ENCODE peak calls at places on chromosomes 1 and 21, in seven cellular contexts. G, O, C, D, P, W and B are unnamed samples.
A peak's percentile ranks its signal among the peaks of the same experiment; 100 is the strongest.

GRCh38 chr1:206839857-206840256 is 25.6 kb upstream of the IL20 start:
- DNase-seq in P (no peak), W (no peak), D (no peak), C (no peak), O (no peak), G (peak; percentile 29), B (no peak)

GRCh38 chr1:56453016-56453721 is 126.2 kb downstream of the PLPP3 start:
- DNase-seq in D (peak; percentile 72), O (no peak), W (no peak), C (no peak), G (no peak), P (no peak), B (no peak)

GRCh38 chr1:55860816-55861519 is 645.8 kb upstream of the USP24 start:
- DNase-seq in C (no peak), G (no peak), O (no peak), W (no peak), P (no peak), D (peak; percentile 63), B (no peak)

GRCh38 chr1:975365-975764 is 6.5 kb downstream of the PERM1 start:
- DNase-seq in G (no peak), O (no peak), W (no peak), P (no peak), D (no peak), C (no peak), B (no peak)

GRCh38 chr1:209766051-209766450 is 10.2 kb downstream of the TRAF3IP3 start:
- DNase-seq in C (no peak), W (no peak), P (no peak), G (no peak), O (no peak), D (no peak), B (no peak)

GRCh38 chr1:234568345-234568744 is 41.6 kb downstream of the IRF2BP2 start:
- DNase-seq in P (no peak), G (no peak), C (no peak), O (no peak), D (peak; percentile 1), W (no peak), B (no peak)

GRCh38 chr21:32096411-32096810 is 182.4 kb downstream of the MIS18A start:
- DNase-seq in O (peak; percentile 10), P (no peak), W (peak; percentile 11), D (peak; percentile 85), G (no peak), C (no peak), B (no peak)

GRCh38 chr21:44433791-44434567 is 21.3 kb upstream of the LRRC3 start:
- DNase-seq in G (no peak), W (no peak), C (no peak), O (no peak), D (peak; percentile 20), P (no peak), B (no peak)

GRCh38 chr1:153616885-153617428 is 832 bp upstream of the S100A14 start:
- DNase-seq in P (no peak), W (no peak), C (no peak), O (no peak), D (peak; percentile 56), G (no peak), B (no peak)

GRCh38 chr1:185050823-185051451 is 5.6 kb downstream of the RNF2 start:
- DNase-seq in W (no peak), P (no peak), D (no peak), C (no peak), O (no peak), G (no peak), B (no peak)

GRCh38 chr1:40780678-40781613 is 2.6 kb upstream of the KCNQ4 start:
- DNase-seq in P (no peak), W (no peak), D (no peak), O (no peak), G (no peak), C (no peak), B (no peak)

GRCh38 chr1:18949689-18950414 is 6.6 kb downstream of the IFFO2 start:
- DNase-seq in O (no peak), C (no peak), G (no peak), D (peak; percentile 87), W (no peak), P (peak; percentile 61), B (peak; percentile 63)

GRCh38 chr1:116911779-116912469 is 2.2 kb downstream of the PTGFRN start:
- DNase-seq in O (no peak), G (no peak), D (no peak), W (no peak), C (no peak), P (no peak), B (no peak)

GRCh38 chr1:10122926-10123325 is 87.4 kb upstream of the KIF1B start:
- DNase-seq in D (no peak), O (no peak), P (no peak), G (peak; percentile 56), C (no peak), W (no peak), B (no peak)

GRCh38 chr21:41802684-41803083 is 35.8 kb upstream of the RIPK4 start:
- DNase-seq in C (peak; percentile 74), P (peak; percentile 36), G (no peak), O (no peak), D (no peak), W (no peak), B (no peak)

GRCh38 chr1:194476872-194477271 is 1290.5 kb upstream of the B3GALT2 start:
- DNase-seq in C (no peak), O (no peak), W (no peak), G (no peak), P (no peak), D (no peak), B (no peak)
- H3K27ac ChIP-seq in C (no peak overlapping the region), O (no peak overlapping the region), W (no peak overlapping the region), G (no peak overlapping the region), P (no peak overlapping the region), D (no peak overlapping the region), B (no peak overlapping the region)

GRCh38 chr1:26111530-26112406 is at the start of gene PDIK1L:
- DNase-seq in W (peak; percentile 98), D (peak; percentile 96), G (peak; percentile 88), O (peak; percentile 67), C (peak; percentile 92), P (peak; percentile 80), B (peak; percentile 88)

GRCh38 chr1:26110731-26111529 is 694 bp upstream of the PDIK1L start:
- DNase-seq in C (peak; percentile 64), P (peak; percentile 64), W (peak; percentile 88), D (peak; percentile 91), G (peak; percentile 58), O (peak; percentile 68), B (peak; percentile 46)

GRCh38 chr1:26109229-26110164 is 2.1 kb upstream of the PDIK1L start:
- DNase-seq in W (no peak), C (no peak), D (no peak), O (no peak), G (no peak), P (no peak), B (no peak)

GRCh38 chr1:26114165-26114927 is 2.7 kb downstream of the PDIK1L start:
- DNase-seq in C (no peak), D (no peak), O (no peak), G (no peak), P (no peak), W (no peak), B (no peak)

GRCh38 chr1:26112407-26112775 is 767 bp downstream of the PDIK1L start:
- DNase-seq in O (no peak), W (peak; percentile 63), D (no peak), G (no peak), C (no peak), P (no peak), B (no peak)
- H3K27ac ChIP-seq in O (peak overlapping the region; percentile 87), W (peak overlapping the region; percentile 68), D (peak overlapping the region; percentile 95), G (no peak overlapping the region), C (peak overlapping the region; percentile 96), P (peak overlapping the region; percentile 85), B (peak overlapping the region; percentile 92)

GRCh38 chr1:168285419-168285790 is 4.7 kb downstream of the TBX19 start:
- DNase-seq in P (no peak), C (no peak), W (no peak), D (no peak), G (no peak), O (no peak), B (no peak)

GRCh38 chr1:168285971-168286628 is 5.4 kb downstream of the TBX19 start:
- DNase-seq in O (no peak), C (no peak), W (no peak), P (no peak), G (no peak), D (no peak), B (no peak)

GRCh38 chr1:168287237-168287664 is 6.6 kb downstream of the TBX19 start:
- DNase-seq in O (no peak), P (no peak), D (no peak), C (no peak), W (no peak), G (peak; percentile 27), B (no peak)

GRCh38 chr1:168291222-168291824 is 10.6 kb downstream of the TBX19 start:
- DNase-seq in W (no peak), P (no peak), O (no peak), G (no peak), D (no peak), C (no peak), B (no peak)

DNA sequence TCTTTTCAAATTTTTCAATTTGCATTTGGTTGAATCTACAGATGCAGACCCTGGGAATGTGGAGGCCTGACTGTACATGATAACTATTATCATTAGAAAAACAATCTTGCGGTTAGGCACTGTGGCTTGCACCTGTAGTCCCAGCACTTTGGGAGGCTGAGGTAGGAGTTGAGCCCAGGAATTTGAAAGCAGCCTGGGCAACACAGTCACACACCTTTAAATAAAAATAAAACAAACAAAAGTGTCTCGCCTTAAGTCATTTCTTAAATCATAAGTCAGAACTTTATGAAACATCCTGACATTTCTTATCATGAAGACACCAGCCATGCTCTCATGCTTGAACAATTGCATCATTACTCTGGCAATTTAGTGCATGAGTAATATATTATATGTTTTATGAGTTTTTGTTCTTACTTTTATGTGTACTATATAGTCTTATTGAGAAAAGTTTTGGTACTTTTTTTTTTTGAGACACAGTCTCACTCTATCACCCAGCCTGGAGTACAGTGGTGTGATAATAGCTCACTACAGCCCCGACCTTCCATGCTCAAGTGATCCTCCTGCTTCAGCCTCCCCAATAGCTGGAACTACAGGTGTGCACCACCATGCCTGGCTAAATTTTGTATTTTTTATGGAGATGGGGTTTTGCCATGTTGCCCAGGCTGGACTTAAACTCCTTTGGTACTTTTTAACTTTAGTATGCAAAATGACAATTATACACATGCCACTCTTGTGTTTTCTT is 7.8 kb downstream of the TBX19 start:
- DNase-seq in P (no peak), D (no peak), C (no peak), W (no peak), G (peak; percentile 75), O (no peak), B (no peak)
- H3K27ac ChIP-seq in P (no peak overlapping the region), D (no peak overlapping the region), C (no peak overlapping the region), W (no peak overlapping the region), G (no peak overlapping the region), O (no peak overlapping the region), B (no peak overlapping the region)

DNA sequence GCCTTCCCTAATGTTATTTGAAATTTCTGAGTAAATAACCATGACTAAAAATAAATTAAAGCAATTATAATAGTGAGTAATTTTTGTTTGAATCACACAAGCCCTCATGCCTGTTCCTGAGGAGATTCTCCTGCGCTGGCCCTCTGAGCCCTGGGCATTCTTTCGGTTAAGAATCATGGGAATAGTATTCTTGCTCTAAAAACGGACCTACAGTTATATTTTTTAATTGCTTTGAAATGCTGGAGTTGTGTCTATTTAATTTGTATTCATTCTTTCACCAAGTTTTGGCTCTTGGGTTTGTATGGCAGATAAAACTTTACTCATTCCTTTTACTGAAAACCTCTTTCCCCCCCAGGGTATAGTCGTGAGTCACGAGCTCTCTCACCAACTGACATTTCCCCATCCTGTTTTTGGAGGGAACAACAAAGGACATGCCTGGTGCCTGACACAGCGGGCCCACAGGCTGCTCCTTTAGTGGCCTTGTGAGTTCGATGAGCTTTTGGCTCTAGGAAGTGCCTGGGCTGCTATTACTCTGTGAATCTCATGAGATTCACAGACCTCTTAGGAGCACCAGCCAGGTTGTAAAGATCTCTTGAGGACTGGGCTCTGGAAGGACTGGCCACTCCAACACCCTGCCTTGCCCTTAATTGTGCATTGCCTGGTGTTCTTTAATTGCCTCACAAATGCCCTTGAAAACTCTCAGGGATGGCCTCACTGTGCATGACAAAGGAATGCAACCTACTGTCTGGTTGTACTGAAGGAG is 58.6 kb downstream of the DDR2 start:
- DNase-seq in D (peak; percentile 78), C (peak; percentile 84), G (peak; percentile 73), O (no peak), P (no peak), W (no peak), B (no peak)
- H3K27ac ChIP-seq in D (peak overlapping the region; percentile 4), C (peak overlapping the region; percentile 76), G (peak overlapping the region; percentile 40), O (no peak overlapping the region), P (no peak overlapping the region), W (no peak overlapping the region), B (no peak overlapping the region)